ENCODE peak calls at places on chromosome 21, in four cellular contexts. M is K562, U is GM12878, R is GM12892. C is an unnamed sample.

GRCh38 chr21:15848632-15849031 is 118.8 kb downstream of the USP25 start:
- DNase-seq in M (no peak), U (no peak), R (no peak), C (no peak)

GRCh38 chr21:33266050-33266783 is at the start of gene IL10RB:
- DNase-seq in M (peak), U (peak), R (peak), C (peak)

GRCh38 chr21:41926068-41926806 is 27.6 kb downstream of the C2CD2 start:
- DNase-seq in M (no peak), U (peak), R (no peak), C (no peak)

GRCh38 chr21:43331962-43332458 is 94.9 kb downstream of the SIK1 start:
- DNase-seq in M (no peak), U (no peak), R (no peak), C (no peak)

GRCh38 chr21:37159053-37159776 is 86.2 kb downstream of the TTC3 start:
- DNase-seq in M (no peak), U (peak), R (no peak), C (peak)

GRCh38 chr21:25107708-25108107 is 499.6 kb downstream of the MRPL39 start:
- DNase-seq in M (no peak), U (no peak), R (no peak), C (no peak)

GRCh38 chr21:43211085-43212071 is 42.6 kb downstream of the CRYAA start:
- DNase-seq in M (no peak), U (no peak), R (no peak), C (no peak)

GRCh38 chr21:42118901-42119300 is 47.8 kb downstream of the UMODL1 start:
- DNase-seq in M (no peak), U (no peak), R (no peak), C (no peak)

GRCh38 chr21:33362044-33362555 is 37.3 kb downstream of the IFNAR1 start:
- DNase-seq in M (no peak), U (no peak), R (no peak), C (no peak)

GRCh38 chr21:16592399-16592798 is 862.6 kb downstream of the USP25 start:
- DNase-seq in M (no peak), U (no peak), R (no peak), C (no peak)

GRCh38 chr21:40845621-40846020 is 1.3 kb downstream of the DSCAM start:
- DNase-seq in M (no peak), U (no peak), R (no peak), C (no peak)

GRCh38 chr21:33383056-33383888 is 19.9 kb upstream of the IFNGR2 start:
- DNase-seq in M (peak), U (peak), R (peak), C (no peak)

GRCh38 chr21:27171704-27172103 is 204.8 kb upstream of the ADAMTS5 start:
- DNase-seq in M (no peak), U (no peak), R (no peak), C (no peak)

GRCh38 chr21:44084496-44085241 is 22.5 kb upstream of the PWP2 start:
- DNase-seq in M (no peak), U (no peak), R (no peak), C (no peak)

GRCh38 chr21:39660596-39660995 is 47.9 kb downstream of the B3GALT5 start:
- DNase-seq in M (no peak), U (no peak), R (no peak), C (no peak)

GRCh38 chr21:26125433-26126167 is 45.0 kb downstream of the APP start:
- DNase-seq in M (no peak), U (no peak), R (no peak), C (no peak)

GRCh38 chr21:33543505-33544129 is 779 bp downstream of the SON start:
- DNase-seq in M (no peak), U (no peak), R (no peak), C (no peak)

GRCh38 chr21:36640260-36641244 is 58.4 kb upstream of the SIM2 start:
- DNase-seq in M (no peak), U (no peak), R (no peak), C (no peak)

GRCh38 chr21:32726742-32727477 is 903 bp downstream of the SYNJ1 start:
- DNase-seq in M (peak), U (no peak), R (no peak), C (peak)

GRCh38 chr21:39150316-39150715 is 32.9 kb downstream of the PSMG1 start:
- DNase-seq in M (no peak), U (no peak), R (no peak), C (no peak)

GRCh38 chr21:39502631-39503030 is 50.9 kb downstream of the SH3BGR start:
- DNase-seq in M (no peak), U (no peak), R (no peak), C (no peak)

GRCh38 chr21:41808094-41808493 is 41.2 kb upstream of the RIPK4 start:
- DNase-seq in M (no peak), U (no peak), R (no peak), C (no peak)

GRCh38 chr21:39071623-39072214 is 111.5 kb downstream of the PSMG1 start:
- DNase-seq in M (no peak), U (no peak), R (no peak), C (no peak)

GRCh38 chr21:34536311-34536710 is 24.3 kb upstream of the KCNE1 start:
- DNase-seq in M (no peak), U (no peak), R (no peak), C (no peak)

GRCh38 chr21:36917487-36918158 is 48.8 kb downstream of the HLCS start:
- DNase-seq in M (no peak), U (no peak), R (no peak), C (no peak)

GRCh38 chr21:38171723-38172344 is 85.0 kb upstream of the KCNJ15 start:
- DNase-seq in M (no peak), U (no peak), R (no peak), C (no peak)

GRCh38 chr21:36073181-36073580 is 3.4 kb downstream of the CBR1 start:
- DNase-seq in M (no peak), U (no peak), R (no peak), C (no peak)

GRCh38 chr21:26945916-26946315 is 21.0 kb downstream of the ADAMTS5 start:
- DNase-seq in M (no peak), U (no peak), R (no peak), C (no peak)

GRCh38 chr21:18142639-18143038 is 102.0 kb upstream of the CHODL start:
- DNase-seq in M (no peak), U (no peak), R (no peak), C (no peak)
- TF ChIP-seq POLR2AphosphoS5 in M (no peak), U (no peak), R (no peak), C (no peak)

GRCh38 chr21:29024474-29025327 is at the start of gene USP16:
- DNase-seq in M (peak), U (peak), R (peak), C (peak)
- TF ChIP-seq POLR2A in M (peak), U (peak), R (peak), C (peak)

GRCh38 chr21:45096216-45096615 is 21.8 kb downstream of the ADARB1 start:
- DNase-seq in M (no peak), U (no peak), R (no peak), C (no peak)

GRCh38 chr21:45091540-45092322 is 17.4 kb downstream of the ADARB1 start:
- DNase-seq in M (no peak), U (no peak), R (no peak), C (no peak)

GRCh38 chr21:45095505-45095904 is 21.1 kb downstream of the ADARB1 start:
- DNase-seq in M (no peak), U (no peak), R (no peak), C (no peak)

GRCh38 chr21:45093064-45093532 is 18.7 kb downstream of the ADARB1 start:
- DNase-seq in M (no peak), U (no peak), R (no peak), C (no peak)

GRCh38 chr21:45094412-45094811 is 20.0 kb downstream of the ADARB1 start:
- DNase-seq in M (no peak), U (no peak), R (no peak), C (no peak)
- TF ChIP-seq TAF1 in M (no peak), U (no peak), R (no peak), C (no peak)

DNA sequence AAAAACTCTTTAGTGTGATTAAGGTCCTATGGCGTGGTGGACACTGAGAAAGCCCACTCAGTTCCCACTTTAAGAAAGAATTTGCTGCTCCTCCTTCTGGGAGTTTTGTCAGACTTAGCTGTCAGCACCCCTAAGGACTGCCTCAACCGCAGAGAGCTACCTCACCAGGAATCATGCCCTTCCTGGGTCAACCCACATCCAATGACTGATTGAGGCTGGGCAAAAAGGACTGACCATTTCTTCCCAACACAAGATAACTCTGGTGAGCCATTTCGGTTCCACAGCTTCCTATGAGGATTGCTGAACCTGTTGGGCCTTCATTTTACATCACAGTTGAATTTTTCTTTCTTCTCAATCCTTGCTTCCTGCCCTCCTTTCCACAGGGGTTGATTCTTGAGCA is 197.9 kb downstream of the NCAM2 start:
- DNase-seq in M (no peak), U (no peak), R (no peak), C (no peak)
- TF ChIP-seq POLR2AphosphoS5 in M (no peak), U (no peak), R (no peak), C (no peak)

GRCh38 chr21:31660134-31660565 is 657 bp downstream of the SOD1 start:
- DNase-seq in M (no peak), U (no peak), R (peak), C (no peak)

GRCh38 chr21:31658053-31658452 is 1.4 kb upstream of the SOD1 start:
- DNase-seq in M (peak), U (no peak), R (no peak), C (no peak)

GRCh38 chr21:31663584-31664249 is 4.2 kb downstream of the SOD1 start:
- DNase-seq in M (no peak), U (no peak), R (no peak), C (no peak)

GRCh38 chr21:31656199-31657095 is 3.0 kb upstream of the SOD1 start:
- DNase-seq in M (no peak), U (no peak), R (no peak), C (no peak)

DNA sequence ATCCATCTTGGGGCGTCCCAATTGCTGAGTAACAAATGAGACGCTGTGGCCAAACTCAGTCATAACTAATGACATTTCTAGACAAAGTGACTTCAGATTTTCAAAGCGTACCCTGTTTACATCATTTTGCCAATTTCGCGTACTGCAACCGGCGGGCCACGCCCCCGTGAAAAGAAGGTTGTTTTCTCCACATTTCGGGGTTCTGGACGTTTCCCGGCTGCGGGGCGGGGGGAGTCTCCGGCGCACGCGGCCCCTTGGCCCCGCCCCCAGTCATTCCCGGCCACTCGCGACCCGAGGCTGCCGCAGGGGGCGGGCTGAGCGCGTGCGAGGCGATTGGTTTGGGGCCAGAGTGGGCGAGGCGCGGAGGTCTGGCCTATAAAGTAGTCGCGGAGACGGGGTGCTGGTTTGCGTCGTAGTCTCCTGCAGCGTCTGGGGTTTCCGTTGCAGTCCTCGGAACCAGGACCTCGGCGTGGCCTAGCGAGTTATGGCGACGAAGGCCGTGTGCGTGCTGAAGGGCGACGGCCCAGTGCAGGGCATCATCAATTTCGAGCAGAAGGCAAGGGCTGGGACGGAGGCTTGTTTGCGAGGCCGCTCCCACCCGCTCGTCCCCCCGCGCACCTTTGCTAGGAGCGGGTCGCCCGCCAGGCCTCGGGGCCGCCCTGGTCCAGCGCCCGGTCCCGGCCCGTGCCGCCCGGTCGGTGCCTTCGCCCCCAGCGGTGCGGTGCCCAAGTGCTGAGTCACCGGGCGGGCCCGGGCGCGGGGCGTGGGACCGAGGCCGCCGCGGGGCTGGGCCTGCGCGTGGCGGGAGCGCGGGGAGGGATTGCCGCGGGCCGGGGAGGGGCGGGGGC is at the start of gene SOD1:
- DNase-seq in M (peak), U (peak), R (peak), C (peak)
- TF ChIP-seq POLR2A in M (peak), U (peak), R (peak), C (peak)

DNA sequence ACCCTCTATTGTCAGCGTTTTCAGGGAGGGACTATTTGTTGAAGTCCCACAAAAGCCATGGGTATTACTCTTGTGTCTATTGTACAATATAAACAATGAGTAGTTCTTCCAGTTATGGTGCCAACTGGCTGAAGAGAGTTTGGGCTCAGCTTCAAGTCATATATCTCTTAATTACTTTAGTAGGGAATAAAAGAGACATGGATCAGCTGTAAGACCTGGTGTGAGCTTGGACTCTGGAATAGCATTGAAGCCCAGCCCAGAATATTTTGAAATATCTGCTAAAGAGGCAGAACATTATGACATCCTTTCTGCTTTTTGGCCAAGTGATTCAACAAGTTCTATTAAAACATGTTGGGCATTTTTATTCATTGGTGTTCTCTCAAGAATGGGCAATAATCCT is 224.9 kb downstream of the BACH1 start:
- DNase-seq in M (no peak), U (no peak), R (no peak), C (no peak)
- TF ChIP-seq TAF1 in M (no peak), U (no peak), R (no peak), C (no peak)

C was measured in GM12891.